ENCODE peak calls at places on chromosomes 16 and 17, in eight cellular contexts. One of them, this sample, is unnamed.

GRCh38 chr16:88905563-88905962 is 39.1 kb upstream of the PABPN1L start:
- ATAC-seq in T-cell: no peak
- ATAC-seq in aorta: no peak
- ATAC-seq in left lung: no peak
- ATAC-seq in left cardiac atrium: no peak
- ATAC-seq in pancreas: no peak
- ATAC-seq in heart right ventricle: no peak
- ATAC-seq in stimulated activated effector memory CD8-positive, alpha-beta T cell treated with anti-CD3 and anti-CD28 coated beads, Interleukin-12 subunit alpha, Interleukin-12 subunit beta, amount 100 ng/mL, for 72 hours: no peak
- ATAC-seq in this sample: no peak

GRCh38 chr16:74448990-74449389 is 27.7 kb upstream of the CLEC18B start:
- ATAC-seq in T-cell: no peak
- ATAC-seq in aorta: peak
- ATAC-seq in left lung: peak
- ATAC-seq in left cardiac atrium: peak
- ATAC-seq in pancreas: no peak
- ATAC-seq in heart right ventricle: peak
- ATAC-seq in stimulated activated effector memory CD8-positive, alpha-beta T cell treated with anti-CD3 and anti-CD28 coated beads, Interleukin-12 subunit alpha, Interleukin-12 subunit beta, amount 100 ng/mL, for 72 hours: no peak
- ATAC-seq in this sample: peak

GRCh38 chr16:75224281-75224680 is 5.5 kb downstream of the CTRB1 start:
- ATAC-seq in T-cell: no peak
- ATAC-seq in aorta: no peak
- ATAC-seq in left lung: no peak
- ATAC-seq in left cardiac atrium: peak
- ATAC-seq in pancreas: no peak
- ATAC-seq in heart right ventricle: peak
- ATAC-seq in stimulated activated effector memory CD8-positive, alpha-beta T cell treated with anti-CD3 and anti-CD28 coated beads, Interleukin-12 subunit alpha, Interleukin-12 subunit beta, amount 100 ng/mL, for 72 hours: no peak
- ATAC-seq in this sample: no peak

GRCh38 chr16:72542103-72542502 is 370.1 kb upstream of the PMFBP1 start:
- ATAC-seq in T-cell: no peak
- ATAC-seq in aorta: no peak
- ATAC-seq in left lung: no peak
- ATAC-seq in left cardiac atrium: no peak
- ATAC-seq in pancreas: no peak
- ATAC-seq in heart right ventricle: no peak
- ATAC-seq in stimulated activated effector memory CD8-positive, alpha-beta T cell treated with anti-CD3 and anti-CD28 coated beads, Interleukin-12 subunit alpha, Interleukin-12 subunit beta, amount 100 ng/mL, for 72 hours: no peak
- ATAC-seq in this sample: no peak

GRCh38 chr17:7977039-7977438 is 25.4 kb upstream of the GUCY2D start:
- ATAC-seq in T-cell: no peak
- ATAC-seq in aorta: no peak
- ATAC-seq in left lung: no peak
- ATAC-seq in left cardiac atrium: no peak
- ATAC-seq in pancreas: no peak
- ATAC-seq in heart right ventricle: no peak
- ATAC-seq in stimulated activated effector memory CD8-positive, alpha-beta T cell treated with anti-CD3 and anti-CD28 coated beads, Interleukin-12 subunit alpha, Interleukin-12 subunit beta, amount 100 ng/mL, for 72 hours: no peak
- ATAC-seq in this sample: no peak

GRCh38 chr16:11370084-11370931 is 25.0 kb downstream of the RMI2 start:
- ATAC-seq in T-cell: no peak
- ATAC-seq in aorta: no peak
- ATAC-seq in left lung: peak
- ATAC-seq in left cardiac atrium: no peak
- ATAC-seq in pancreas: no peak
- ATAC-seq in heart right ventricle: no peak
- ATAC-seq in stimulated activated effector memory CD8-positive, alpha-beta T cell treated with anti-CD3 and anti-CD28 coated beads, Interleukin-12 subunit alpha, Interleukin-12 subunit beta, amount 100 ng/mL, for 72 hours: peak
- ATAC-seq in this sample: no peak

GRCh38 chr17:15973016-15973415 is 26.5 kb downstream of the ZSWIM7 start:
- ATAC-seq in T-cell: no peak
- ATAC-seq in aorta: no peak
- ATAC-seq in left lung: peak
- ATAC-seq in left cardiac atrium: no peak
- ATAC-seq in pancreas: no peak
- ATAC-seq in heart right ventricle: no peak
- ATAC-seq in stimulated activated effector memory CD8-positive, alpha-beta T cell treated with anti-CD3 and anti-CD28 coated beads, Interleukin-12 subunit alpha, Interleukin-12 subunit beta, amount 100 ng/mL, for 72 hours: no peak
- ATAC-seq in this sample: no peak

GRCh38 chr16:29644973-29645698 is 17.9 kb upstream of the SPN start:
- ATAC-seq in T-cell: no peak
- ATAC-seq in aorta: no peak
- ATAC-seq in left lung: peak
- ATAC-seq in left cardiac atrium: no peak
- ATAC-seq in pancreas: no peak
- ATAC-seq in heart right ventricle: no peak
- ATAC-seq in stimulated activated effector memory CD8-positive, alpha-beta T cell treated with anti-CD3 and anti-CD28 coated beads, Interleukin-12 subunit alpha, Interleukin-12 subunit beta, amount 100 ng/mL, for 72 hours: no peak
- ATAC-seq in this sample: no peak

GRCh38 chr17:499836-500543 is 147.4 kb upstream of the RPH3AL start:
- ATAC-seq in T-cell: peak
- ATAC-seq in aorta: no peak
- ATAC-seq in left lung: peak
- ATAC-seq in left cardiac atrium: no peak
- ATAC-seq in pancreas: no peak
- ATAC-seq in heart right ventricle: no peak
- ATAC-seq in stimulated activated effector memory CD8-positive, alpha-beta T cell treated with anti-CD3 and anti-CD28 coated beads, Interleukin-12 subunit alpha, Interleukin-12 subunit beta, amount 100 ng/mL, for 72 hours: peak
- ATAC-seq in this sample: no peak

GRCh38 chr16:57513371-57514102 is 22.8 kb downstream of the CCDC102A start:
- ATAC-seq in T-cell: no peak
- ATAC-seq in aorta: no peak
- ATAC-seq in left lung: peak
- ATAC-seq in left cardiac atrium: no peak
- ATAC-seq in pancreas: no peak
- ATAC-seq in heart right ventricle: no peak
- ATAC-seq in stimulated activated effector memory CD8-positive, alpha-beta T cell treated with anti-CD3 and anti-CD28 coated beads, Interleukin-12 subunit alpha, Interleukin-12 subunit beta, amount 100 ng/mL, for 72 hours: no peak
- ATAC-seq in this sample: no peak

GRCh38 chr17:28500712-28501379 is 5.3 kb upstream of the FOXN1 start:
- ATAC-seq in T-cell: no peak
- ATAC-seq in aorta: no peak
- ATAC-seq in left lung: no peak
- ATAC-seq in left cardiac atrium: no peak
- ATAC-seq in pancreas: no peak
- ATAC-seq in heart right ventricle: no peak
- ATAC-seq in stimulated activated effector memory CD8-positive, alpha-beta T cell treated with anti-CD3 and anti-CD28 coated beads, Interleukin-12 subunit alpha, Interleukin-12 subunit beta, amount 100 ng/mL, for 72 hours: no peak
- ATAC-seq in this sample: no peak

GRCh38 chr17:29760279-29760721 is 137.6 kb upstream of the CORO6 start:
- ATAC-seq in T-cell: peak
- ATAC-seq in aorta: peak
- ATAC-seq in left lung: peak
- ATAC-seq in left cardiac atrium: peak
- ATAC-seq in pancreas: no peak
- ATAC-seq in heart right ventricle: peak
- ATAC-seq in stimulated activated effector memory CD8-positive, alpha-beta T cell treated with anti-CD3 and anti-CD28 coated beads, Interleukin-12 subunit alpha, Interleukin-12 subunit beta, amount 100 ng/mL, for 72 hours: peak
- ATAC-seq in this sample: no peak

GRCh38 chr16:28166394-28167208 is 45.2 kb downstream of the XPO6 start:
- ATAC-seq in T-cell: no peak
- ATAC-seq in aorta: no peak
- ATAC-seq in left lung: peak
- ATAC-seq in left cardiac atrium: peak
- ATAC-seq in pancreas: no peak
- ATAC-seq in heart right ventricle: no peak
- ATAC-seq in stimulated activated effector memory CD8-positive, alpha-beta T cell treated with anti-CD3 and anti-CD28 coated beads, Interleukin-12 subunit alpha, Interleukin-12 subunit beta, amount 100 ng/mL, for 72 hours: peak
- ATAC-seq in this sample: no peak

GRCh38 chr17:75689441-75689873 is 22.3 kb downstream of the SAP30BP start:
- ATAC-seq in T-cell: peak
- ATAC-seq in aorta: no peak
- ATAC-seq in left lung: no peak
- ATAC-seq in left cardiac atrium: no peak
- ATAC-seq in pancreas: no peak
- ATAC-seq in heart right ventricle: no peak
- ATAC-seq in stimulated activated effector memory CD8-positive, alpha-beta T cell treated with anti-CD3 and anti-CD28 coated beads, Interleukin-12 subunit alpha, Interleukin-12 subunit beta, amount 100 ng/mL, for 72 hours: peak
- ATAC-seq in this sample: no peak

GRCh38 chr17:29146369-29146972 is 33.7 kb downstream of the MYO18A start:
- ATAC-seq in T-cell: no peak
- ATAC-seq in aorta: no peak
- ATAC-seq in left lung: no peak
- ATAC-seq in left cardiac atrium: no peak
- ATAC-seq in pancreas: no peak
- ATAC-seq in heart right ventricle: no peak
- ATAC-seq in stimulated activated effector memory CD8-positive, alpha-beta T cell treated with anti-CD3 and anti-CD28 coated beads, Interleukin-12 subunit alpha, Interleukin-12 subunit beta, amount 100 ng/mL, for 72 hours: no peak
- ATAC-seq in this sample: no peak

GRCh38 chr16:3413730-3414379 is 12.8 kb downstream of the ZNF174 start:
- ATAC-seq in T-cell: no peak
- ATAC-seq in aorta: no peak
- ATAC-seq in left lung: no peak
- ATAC-seq in left cardiac atrium: no peak
- ATAC-seq in pancreas: no peak
- ATAC-seq in heart right ventricle: no peak
- ATAC-seq in stimulated activated effector memory CD8-positive, alpha-beta T cell treated with anti-CD3 and anti-CD28 coated beads, Interleukin-12 subunit alpha, Interleukin-12 subunit beta, amount 100 ng/mL, for 72 hours: no peak
- ATAC-seq in this sample: no peak

GRCh38 chr17:1414634-1415033 is 14.6 kb upstream of the YWHAE start:
- ATAC-seq in T-cell: no peak
- ATAC-seq in aorta: no peak
- ATAC-seq in left lung: no peak
- ATAC-seq in left cardiac atrium: no peak
- ATAC-seq in pancreas: no peak
- ATAC-seq in heart right ventricle: no peak
- ATAC-seq in stimulated activated effector memory CD8-positive, alpha-beta T cell treated with anti-CD3 and anti-CD28 coated beads, Interleukin-12 subunit alpha, Interleukin-12 subunit beta, amount 100 ng/mL, for 72 hours: no peak
- ATAC-seq in this sample: no peak